ENCODE peak calls at places on chromosome 1, in five cellular contexts. E, L, S, X and U are unnamed samples.

GRCh38 chr1:55718758-55719671 is 503.9 kb upstream of the USP24 start:
- DNase-seq in E (no peak), X (peak; percentile 60), L (peak; percentile 100), S (no peak), U (no peak)

GRCh38 chr1:218474089-218474488 is 129.0 kb downstream of the TGFB2 start:
- DNase-seq in S (no peak), L (no peak), E (no peak), X (no peak), U (no peak)

GRCh38 chr1:219659005-219659632 is 46.2 kb upstream of the ZC3H11B start:
- DNase-seq in E (no peak), L (no peak), S (no peak), X (no peak), U (no peak)

GRCh38 chr1:219938706-219939105 is 10.3 kb upstream of the SLC30A10 start:
- DNase-seq in X (no peak), E (no peak), S (no peak), L (peak; percentile 51), U (no peak)

GRCh38 chr1:63269571-63269970 is 52.8 kb upstream of the FOXD3 start:
- DNase-seq in X (no peak), L (no peak), S (no peak), E (no peak), U (no peak)

GRCh38 chr1:19203440-19203839 is 6.6 kb downstream of the UBR4 start:
- DNase-seq in L (peak; percentile 85), X (no peak), E (no peak), S (no peak), U (no peak)

GRCh38 chr1:186983327-186983726 is 154.6 kb downstream of the PLA2G4A start:
- DNase-seq in E (no peak), S (no peak), X (no peak), L (peak; percentile 98), U (peak; percentile 33)

GRCh38 chr1:236002025-236002390 is 62.9 kb downstream of the NID1 start:
- DNase-seq in L (no peak), E (no peak), S (no peak), X (no peak), U (no peak)

GRCh38 chr1:56435434-56436337 is 143.7 kb downstream of the PLPP3 start:
- DNase-seq in L (no peak), X (peak; percentile 83), S (no peak), E (peak; percentile 90), U (no peak)

GRCh38 chr1:99849413-99849743 is 783 bp upstream of the AGL start:
- DNase-seq in S (no peak), L (no peak), X (no peak), E (no peak), U (no peak)

DNA sequence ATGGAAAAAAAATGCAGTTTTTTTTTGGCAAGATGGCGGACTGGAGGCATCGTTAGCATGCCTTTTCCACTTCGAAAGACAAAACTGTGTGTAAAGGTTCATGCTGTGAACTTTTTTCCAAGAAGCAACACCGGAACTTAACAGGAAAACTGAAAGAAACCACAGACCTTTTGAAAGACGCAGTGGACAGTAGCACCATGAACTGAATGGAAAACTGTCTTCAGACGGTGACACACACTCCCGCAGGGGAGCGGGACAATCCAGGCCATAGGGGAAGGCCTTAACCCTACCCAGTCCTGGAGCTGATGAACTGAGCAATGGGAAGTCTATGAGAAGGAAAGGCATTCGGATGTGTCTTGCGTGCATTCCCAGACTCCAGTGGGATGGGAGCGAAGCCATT is 54.9 kb downstream of the NEK7 start:
- DNase-seq in E (no peak), X (no peak), S (no peak), L (no peak), U (no peak)
- TF ChIP-seq CTCF in E (no peak), X (no peak), S (no peak), L (no peak), U (no peak)

DNA sequence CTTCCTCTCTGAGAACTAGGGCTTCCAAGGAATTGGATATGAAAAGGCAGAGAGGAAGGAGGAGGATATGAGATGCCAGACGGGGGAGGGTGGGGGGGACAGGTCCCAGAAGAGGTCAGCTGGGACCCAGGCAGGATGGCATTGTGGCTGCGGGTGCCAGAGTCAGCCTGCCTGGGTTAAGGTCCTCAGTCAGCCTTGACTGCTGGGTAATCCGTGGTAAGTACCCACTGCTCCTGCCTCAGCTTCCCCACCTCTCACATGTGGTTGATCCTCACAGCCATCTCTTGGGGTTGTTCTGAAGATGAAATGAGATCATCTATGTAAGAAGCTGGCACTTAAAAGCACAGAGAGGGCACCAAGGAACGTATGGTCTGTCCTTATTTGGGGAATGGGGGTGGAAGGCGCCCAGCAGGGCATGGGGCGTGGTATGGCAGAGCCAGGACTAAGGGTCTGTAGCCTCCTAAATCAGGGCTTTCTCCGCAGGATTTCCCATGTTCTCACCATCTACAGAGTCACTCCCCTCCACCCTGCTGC is 23.8 kb downstream of the ELF3 start:
- DNase-seq in L (no peak), X (no peak), E (no peak), S (no peak), U (no peak)
- H3K4me3 ChIP-seq in L (no peak overlapping the region), X (no peak overlapping the region), E (no peak overlapping the region), S (no peak overlapping the region), U (peak overlapping the region; percentile 39)

GRCh38 chr1:101309334-101310221 is 72.8 kb downstream of the S1PR1 start:
- DNase-seq in S (peak; percentile 40), E (peak; percentile 71), L (peak; percentile 56), X (peak; percentile 86), U (peak; percentile 82)
- H3K9ac ChIP-seq in S (no peak overlapping the region), E (no peak overlapping the region), L (no peak overlapping the region), X (no peak overlapping the region), U (no peak overlapping the region)

GRCh38 chr1:45824607-45825006 is 21.2 kb downstream of the MAST2 start:
- DNase-seq in E (no peak), L (no peak), X (no peak), S (no peak), U (no peak)
- TF ChIP-seq CTCF in E (no peak), L (peak; percentile 10), X (peak; percentile 33), S (no peak), U (no peak)

GRCh38 chr1:22264464-22265330 is 121.8 kb upstream of the WNT4 start:
- DNase-seq in L (no peak), E (peak; percentile 78), S (no peak), X (peak; percentile 72), U (no peak)

GRCh38 chr1:22267413-22268257 is 124.7 kb upstream of the WNT4 start:
- DNase-seq in X (no peak), L (no peak), E (no peak), S (no peak), U (no peak)

GRCh38 chr1:22266162-22266561 is 123.3 kb upstream of the WNT4 start:
- DNase-seq in S (no peak), X (no peak), E (no peak), L (no peak), U (no peak)

GRCh38 chr1:22271847-22272801 is 129.2 kb upstream of the WNT4 start:
- DNase-seq in S (no peak), L (no peak), X (no peak), E (no peak), U (no peak)

GRCh38 chr1:22268327-22268726 is 125.4 kb upstream of the WNT4 start:
- DNase-seq in S (no peak), E (no peak), X (no peak), L (no peak), U (no peak)
- H3K4me3 ChIP-seq in S (no peak overlapping the region), E (no peak overlapping the region), X (no peak overlapping the region), L (no peak overlapping the region), U (no peak overlapping the region)

GRCh38 chr1:68043443-68044090 is 6.9 kb downstream of the DIRAS3 start:
- DNase-seq in X (no peak), S (no peak), E (no peak), L (no peak), U (peak; percentile 64)
- H3K9ac ChIP-seq in X (no peak overlapping the region), S (no peak overlapping the region), E (no peak overlapping the region), L (no peak overlapping the region), U (no peak overlapping the region)

DNA sequence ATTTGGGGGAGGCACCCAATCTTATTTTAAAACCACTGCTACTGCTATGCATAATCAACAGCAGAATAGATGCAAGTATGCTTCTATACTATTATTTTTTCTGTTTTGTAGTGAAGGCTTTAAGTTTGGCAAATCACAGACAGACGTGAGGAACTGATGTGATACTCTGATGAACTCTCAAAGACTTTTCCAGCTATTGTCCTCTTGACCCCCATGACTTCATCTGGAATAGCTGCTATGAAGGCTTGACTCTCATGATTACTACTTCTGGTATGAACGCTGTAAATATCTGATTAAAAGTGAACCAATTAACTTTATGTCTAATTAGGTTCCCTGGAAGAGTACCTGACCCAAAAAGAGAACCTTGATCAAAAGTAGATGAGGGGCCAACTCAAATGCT is 49.1 kb downstream of the EYA3 start:
- DNase-seq in X (no peak), S (no peak), L (peak; percentile 27), E (no peak), U (no peak)
- TF ChIP-seq CTCF in X (no peak), S (no peak), L (no peak), E (no peak), U (no peak)

GRCh38 chr1:223748405-223748772 is 36.0 kb downstream of the CAPN2 start:
- DNase-seq in S (no peak), E (no peak), X (no peak), L (peak; percentile 86), U (no peak)
- H3K4me3 ChIP-seq in S (no peak overlapping the region), E (peak overlapping the region; percentile 58), X (no peak overlapping the region), L (no peak overlapping the region), U (peak overlapping the region; percentile 64)

GRCh38 chr1:41537257-41537656 is 52.8 kb upstream of the EDN2 start:
- DNase-seq in X (no peak), S (no peak), E (no peak), L (no peak), U (peak; percentile 68)
- H3K9ac ChIP-seq in X (no peak overlapping the region), S (no peak overlapping the region), E (no peak overlapping the region), L (no peak overlapping the region), U (no peak overlapping the region)